ENCODE peak calls at places on chromosomes 3 and 15, in four cellular contexts. V is stimulated activated naive B cell treated with anti-CD40 and anti-IgM and Interleukin-4, amounts not matched to agents 10 μg/mL and 1 μg/mL and 100 μg/mL, for 72 hours; T is posterior cingulate gyrus; E is T47D. C is an unnamed sample.

GRCh38 chr3:104992618-104993017 is 374.1 kb upstream of the ALCAM start:
- DNase-seq in V (no peak), T (no peak), E (no peak), C (no peak)

GRCh38 chr3:101902041-101902440 is 52.7 kb downstream of the NFKBIZ start:
- DNase-seq in V (no peak), T (no peak), E (no peak), C (peak; percentile 15)

GRCh38 chr3:11671648-11672100 is 28.0 kb upstream of the VGLL4 start:
- DNase-seq in V (no peak), T (no peak), E (peak; percentile 28), C (peak; percentile 24)

GRCh38 chr15:68380456-68380855 is 51.5 kb downstream of the ITGA11 start:
- DNase-seq in V (no peak), T (no peak), E (no peak), C (no peak)

GRCh38 chr3:135176881-135177280 is 381.8 kb downstream of the EPHB1 start:
- DNase-seq in V (no peak), T (no peak), E (no peak), C (no peak)

GRCh38 chr3:118607915-118608820 is 426.5 kb downstream of the IGSF11 start:
- DNase-seq in V (no peak), T (no peak), E (no peak), C (no peak)

GRCh38 chr15:96102631-96103030 is 227.9 kb upstream of the NR2F2 start:
- DNase-seq in V (no peak), T (no peak), E (no peak), C (peak; percentile 33)

GRCh38 chr3:143302638-143303171 is 183.1 kb downstream of the CHST2 start:
- DNase-seq in V (no peak), T (no peak), E (peak; percentile 9), C (no peak)

GRCh38 chr3:28022916-28023315 is 218.5 kb upstream of the CMC1 start:
- DNase-seq in V (no peak), T (no peak), E (peak; percentile 10), C (peak; percentile 42)

GRCh38 chr3:46909535-46910161 is 32.1 kb downstream of the PTH1R start:
- DNase-seq in V (peak; percentile 78), T (peak; percentile 86), E (peak; percentile 76), C (peak; percentile 86)

GRCh38 chr15:80760971-80761370 is 18.2 kb upstream of the CEMIP start:
- DNase-seq in V (no peak), T (no peak), E (no peak), C (no peak)

GRCh38 chr3:174951023-174951422 is 91.9 kb downstream of the NAALADL2 start:
- DNase-seq in V (no peak), T (no peak), E (no peak), C (no peak)

GRCh38 chr3:67765575-67765974 is 111.2 kb upstream of the SUCLG2 start:
- DNase-seq in V (no peak), T (no peak), E (no peak), C (no peak)

GRCh38 chr15:29687939-29688884 is 134.1 kb downstream of the TJP1 start:
- DNase-seq in V (no peak), T (no peak), E (no peak), C (no peak)

GRCh38 chr3:60810876-60811275 is 440.4 kb downstream of the FHIT start:
- DNase-seq in V (no peak), T (no peak), E (no peak), C (no peak)

C was measured in NB4.